ENCODE peak calls at places on chromosomes 2 and 18, in nine cellular contexts. F is stimulated activated CD8-positive, alpha-beta memory T cell treated with anti-CD3 and anti-CD28 coated beads, Interleukin-15, amount 100 ng/mL, for 1 hour; N is KBM-7; T is anterior cingulate cortex; B is T-helper 17 cell; O is effector CD4-positive, alpha-beta T cell; S is EH; L is GM20000; M is RPMI8226. Z is an unnamed sample.

GRCh38 chr2:120830096-120830830 is 94.6 kb downstream of the GLI2 start:
- DNase-seq in F (no peak), N (no peak), T (no peak), B (no peak), O (no peak), S (no peak), L (no peak), M (no peak), Z (no peak)

GRCh38 chr2:68716948-68717661 is 17.5 kb upstream of the ARHGAP25 start:
- DNase-seq in F (no peak), N (no peak), T (no peak), B (no peak), O (no peak), S (no peak), L (no peak), M (no peak), Z (no peak)

GRCh38 chr18:8422391-8422790 is 186.8 kb upstream of the RAB12 start:
- DNase-seq in F (no peak), N (no peak), T (no peak), B (no peak), O (no peak), S (no peak), L (no peak), M (no peak), Z (no peak)

GRCh38 chr18:64273724-64274123 is 124.8 kb upstream of the LINC00305 start:
- DNase-seq in F (no peak), N (no peak), T (no peak), B (no peak), O (no peak), S (no peak), L (no peak), M (no peak), Z (no peak)

GRCh38 chr2:231985823-231986261 is 24.3 kb downstream of the DIS3L2 start:
- DNase-seq in F (no peak), N (no peak), T (no peak), B (no peak), O (no peak), S (no peak), L (no peak), M (no peak), Z (no peak)

GRCh38 chr2:127187081-127187775 is 32.9 kb downstream of the CYP27C1 start:
- DNase-seq in F (no peak), N (no peak), T (no peak), B (no peak), O (no peak), S (no peak), L (no peak), M (no peak), Z (no peak)

GRCh38 chr18:78624646-78625279 is 354.9 kb upstream of the SALL3 start:
- DNase-seq in F (no peak), N (no peak), T (no peak), B (no peak), O (no peak), S (no peak), L (no peak), M (no peak), Z (no peak)

GRCh38 chr2:71751590-71751989 is 298.2 kb downstream of the DYSF start:
- DNase-seq in F (no peak), N (no peak), T (no peak), B (no peak), O (no peak), S (no peak), L (no peak), M (no peak), Z (no peak)

GRCh38 chr2:167487728-167488127 is 599.4 kb downstream of the XIRP2 start:
- DNase-seq in F (no peak), N (no peak), T (no peak), B (no peak), O (no peak), S (no peak), L (no peak), M (no peak), Z (no peak)